ENCODE peak calls at places on chromosomes 1 and 21, in six cellular contexts. One of them, this sample, is unnamed.

GRCh38 chr1:226738421-226738994 is 574 bp downstream of the ITPKB start:
- DNase-seq in right cardiac atrium: peak
- DNase-seq in HL-60: peak
- DNase-seq in CD8-positive, alpha-beta T cell: peak
- DNase-seq in left ventricle myocardium inferior: peak
- DNase-seq in fibroblast of villous mesenchyme: peak
- DNase-seq in this sample: peak

GRCh38 chr1:90924982-90925381 is 96.9 kb downstream of the ZNF644 start:
- DNase-seq in left ventricle myocardium inferior: no peak
- DNase-seq in fibroblast of villous mesenchyme: no peak
- DNase-seq in right cardiac atrium: no peak
- DNase-seq in CD8-positive, alpha-beta T cell: no peak
- DNase-seq in HL-60: no peak
- DNase-seq in this sample: no peak

GRCh38 chr1:28456078-28456477 is 49.8 kb upstream of the RCC1 start:
- DNase-seq in right cardiac atrium: no peak
- DNase-seq in CD8-positive, alpha-beta T cell: no peak
- DNase-seq in left ventricle myocardium inferior: no peak
- DNase-seq in fibroblast of villous mesenchyme: peak
- DNase-seq in HL-60: no peak
- DNase-seq in this sample: no peak

GRCh38 chr1:161091796-161092507 is 2.6 kb upstream of the NECTIN4 start:
- DNase-seq in right cardiac atrium: no peak
- DNase-seq in HL-60: no peak
- DNase-seq in CD8-positive, alpha-beta T cell: no peak
- DNase-seq in fibroblast of villous mesenchyme: no peak
- DNase-seq in left ventricle myocardium inferior: no peak
- DNase-seq in this sample: no peak

GRCh38 chr1:206925116-206925736 is 3.5 kb upstream of the FCMR start:
- DNase-seq in HL-60: no peak
- DNase-seq in right cardiac atrium: peak
- DNase-seq in CD8-positive, alpha-beta T cell: peak
- DNase-seq in fibroblast of villous mesenchyme: no peak
- DNase-seq in left ventricle myocardium inferior: no peak
- DNase-seq in this sample: peak

GRCh38 chr1:198179556-198179981 is 22.8 kb downstream of the NEK7 start:
- DNase-seq in HL-60: no peak
- DNase-seq in fibroblast of villous mesenchyme: peak
- DNase-seq in right cardiac atrium: no peak
- DNase-seq in CD8-positive, alpha-beta T cell: no peak
- DNase-seq in left ventricle myocardium inferior: no peak
- DNase-seq in this sample: no peak

GRCh38 chr21:42698730-42699129 is 45.3 kb downstream of the PDE9A start:
- DNase-seq in fibroblast of villous mesenchyme: no peak
- DNase-seq in left ventricle myocardium inferior: no peak
- DNase-seq in HL-60: no peak
- DNase-seq in right cardiac atrium: no peak
- DNase-seq in CD8-positive, alpha-beta T cell: no peak
- DNase-seq in this sample: no peak

GRCh38 chr1:110615548-110616130 is 9.5 kb upstream of the KCNA2 start:
- DNase-seq in CD8-positive, alpha-beta T cell: peak
- DNase-seq in fibroblast of villous mesenchyme: peak
- DNase-seq in left ventricle myocardium inferior: peak
- DNase-seq in HL-60: peak
- DNase-seq in right cardiac atrium: peak
- DNase-seq in this sample: peak

GRCh38 chr1:17527036-17527914 is 12.2 kb upstream of the ARHGEF10L start:
- DNase-seq in right cardiac atrium: no peak
- DNase-seq in fibroblast of villous mesenchyme: peak
- DNase-seq in CD8-positive, alpha-beta T cell: no peak
- DNase-seq in left ventricle myocardium inferior: no peak
- DNase-seq in HL-60: no peak
- DNase-seq in this sample: no peak

GRCh38 chr1:227306689-227307088 is 11.6 kb downstream of the CDC42BPA start:
- DNase-seq in left ventricle myocardium inferior: no peak
- DNase-seq in CD8-positive, alpha-beta T cell: no peak
- DNase-seq in HL-60: no peak
- DNase-seq in right cardiac atrium: no peak
- DNase-seq in fibroblast of villous mesenchyme: no peak
- DNase-seq in this sample: no peak

GRCh38 chr1:193264313-193265065 is 78.1 kb upstream of the B3GALT2 start:
- DNase-seq in fibroblast of villous mesenchyme: peak
- DNase-seq in CD8-positive, alpha-beta T cell: no peak
- DNase-seq in HL-60: no peak
- DNase-seq in left ventricle myocardium inferior: no peak
- DNase-seq in right cardiac atrium: no peak
- DNase-seq in this sample: no peak

GRCh38 chr1:31423418-31423947 is 10.5 kb downstream of the SERINC2 start:
- DNase-seq in HL-60: no peak
- DNase-seq in right cardiac atrium: no peak
- DNase-seq in fibroblast of villous mesenchyme: no peak
- DNase-seq in left ventricle myocardium inferior: no peak
- DNase-seq in CD8-positive, alpha-beta T cell: no peak
- DNase-seq in this sample: peak

GRCh38 chr1:67647036-67647798 is 37.8 kb upstream of the GADD45A start:
- DNase-seq in HL-60: no peak
- DNase-seq in right cardiac atrium: peak
- DNase-seq in CD8-positive, alpha-beta T cell: no peak
- DNase-seq in left ventricle myocardium inferior: no peak
- DNase-seq in fibroblast of villous mesenchyme: peak
- DNase-seq in this sample: no peak

GRCh38 chr21:32382108-32382601 is 10.7 kb downstream of the URB1 start:
- DNase-seq in right cardiac atrium: no peak
- DNase-seq in fibroblast of villous mesenchyme: peak
- DNase-seq in HL-60: no peak
- DNase-seq in left ventricle myocardium inferior: no peak
- DNase-seq in CD8-positive, alpha-beta T cell: no peak
- DNase-seq in this sample: no peak

GRCh38 chr1:224116131-224116530 is 2.2 kb downstream of the FBXO28 start:
- DNase-seq in CD8-positive, alpha-beta T cell: no peak
- DNase-seq in left ventricle myocardium inferior: no peak
- DNase-seq in HL-60: peak
- DNase-seq in fibroblast of villous mesenchyme: peak
- DNase-seq in right cardiac atrium: no peak
- DNase-seq in this sample: peak

GRCh38 chr1:17158961-17159360 is 39.7 kb upstream of the PADI2 start:
- DNase-seq in HL-60: no peak
- DNase-seq in fibroblast of villous mesenchyme: no peak
- DNase-seq in CD8-positive, alpha-beta T cell: no peak
- DNase-seq in right cardiac atrium: no peak
- DNase-seq in left ventricle myocardium inferior: no peak
- DNase-seq in this sample: no peak

GRCh38 chr1:231236131-231236571 is 4.9 kb upstream of the GNPAT start:
- DNase-seq in HL-60: no peak
- DNase-seq in fibroblast of villous mesenchyme: no peak
- DNase-seq in CD8-positive, alpha-beta T cell: no peak
- DNase-seq in left ventricle myocardium inferior: no peak
- DNase-seq in right cardiac atrium: no peak
- DNase-seq in this sample: no peak